ENCODE peak calls at places on chromosomes 16 and 17, in seven cellular contexts. D is mammary epithelial cell, Y is lower lobe of right lung, N is cardiac muscle cell, T is lung, X is ascending aorta, C is AG04450. U is an unnamed sample.

GRCh38 chr16:49858200-49859129 is 2.6 kb upstream of the ZNF423 start:
- DNase-seq in D (peak; percentile 12), X (peak; percentile 87), C (no peak), N (peak; percentile 70), T (peak; percentile 37), Y (no peak), U (no peak)

GRCh38 chr17:50361561-50362480 is 11.2 kb downstream of the MRPL27 start:
- DNase-seq in X (no peak), D (peak; percentile 46), T (peak; percentile 52), Y (peak; percentile 61), N (peak; percentile 84), C (peak; percentile 49), U (no peak)

GRCh38 chr16:4675864-4676786 is 17.2 kb upstream of the NUDT16L1 start:
- DNase-seq in T (no peak), N (no peak), Y (no peak), C (no peak), X (no peak), D (no peak), U (no peak)

GRCh38 chr16:83802135-83802534 is 5.6 kb upstream of the HSBP1 start:
- DNase-seq in Y (no peak), T (no peak), D (peak; percentile 78), N (peak; percentile 75), X (no peak), C (peak; percentile 33), U (peak; percentile 80)

GRCh38 chr17:64148699-64149098 is 18.8 kb upstream of the ERN1 start:
- DNase-seq in D (peak; percentile 11), X (no peak), N (no peak), C (no peak), Y (no peak), T (no peak), U (no peak)

GRCh38 chr17:4711671-4712111 is 1.3 kb downstream of the ARRB2 start:
- DNase-seq in X (peak; percentile 76), T (peak; percentile 53), C (no peak), Y (peak; percentile 68), D (no peak), N (no peak), U (no peak)

GRCh38 chr17:32266389-32267269 is 997 bp downstream of the RHBDL3 start:
- DNase-seq in T (no peak), C (no peak), Y (peak; percentile 46), X (no peak), N (no peak), D (no peak), U (no peak)

GRCh38 chr17:55089955-55090573 is 121.5 kb downstream of the STXBP4 start:
- DNase-seq in C (no peak), N (peak; percentile 26), Y (no peak), X (no peak), D (no peak), T (no peak), U (no peak)

GRCh38 chr17:64357191-64357981 is 33.3 kb downstream of the PECAM1 start:
- DNase-seq in T (no peak), N (peak; percentile 99), X (no peak), Y (no peak), C (peak; percentile 93), D (peak; percentile 74), U (no peak)

GRCh38 chr16:86794216-86794864 is 216.0 kb downstream of the FOXL1 start:
- DNase-seq in C (no peak), N (no peak), T (no peak), D (no peak), X (no peak), Y (no peak), U (no peak)

GRCh38 chr17:77038860-77039555 is 101.8 kb upstream of the SEC14L1 start:
- DNase-seq in Y (no peak), T (no peak), X (no peak), D (no peak), C (no peak), N (no peak), U (no peak)

GRCh38 chr16:84511180-84511800 is 6.8 kb upstream of the MEAK7 start:
- DNase-seq in X (peak; percentile 93), Y (peak; percentile 87), T (peak; percentile 85), D (peak; percentile 72), C (peak; percentile 77), N (peak; percentile 93), U (peak; percentile 59)

GRCh38 chr16:79845734-79846135 is 245.2 kb upstream of the MAF start:
- DNase-seq in N (no peak), T (no peak), C (no peak), X (no peak), D (no peak), Y (no peak), U (no peak)

GRCh38 chr16:30183961-30184429 is 593 bp downstream of the CORO1A start:
- DNase-seq in D (no peak), Y (peak; percentile 63), T (peak; percentile 57), N (no peak), X (peak; percentile 69), C (no peak), U (no peak)
- H3K27ac ChIP-seq in D (no peak overlapping the region), Y (peak overlapping the region; percentile 78), T (no peak overlapping the region), N (no peak overlapping the region), X (no peak overlapping the region), C (no peak overlapping the region), U (no peak overlapping the region)

GRCh38 chr16:80903616-80904015 is 99.2 kb upstream of the CDYL2 start:
- DNase-seq in C (no peak), Y (no peak), X (no peak), N (no peak), T (no peak), D (no peak), U (no peak)

GRCh38 chr16:80900593-80900954 is 96.2 kb upstream of the CDYL2 start:
- DNase-seq in N (no peak), D (no peak), Y (no peak), C (no peak), X (no peak), T (no peak), U (no peak)

GRCh38 chr16:80899804-80900592 is 95.6 kb upstream of the CDYL2 start:
- DNase-seq in C (peak; percentile 71), T (peak; percentile 66), N (peak; percentile 99), X (peak; percentile 96), D (peak; percentile 33), Y (peak; percentile 68), U (no peak)

GRCh38 chr16:80896778-80897177 is 92.4 kb upstream of the CDYL2 start:
- DNase-seq in T (no peak), D (no peak), N (no peak), Y (no peak), X (no peak), C (no peak), U (peak; percentile 47)

DNA sequence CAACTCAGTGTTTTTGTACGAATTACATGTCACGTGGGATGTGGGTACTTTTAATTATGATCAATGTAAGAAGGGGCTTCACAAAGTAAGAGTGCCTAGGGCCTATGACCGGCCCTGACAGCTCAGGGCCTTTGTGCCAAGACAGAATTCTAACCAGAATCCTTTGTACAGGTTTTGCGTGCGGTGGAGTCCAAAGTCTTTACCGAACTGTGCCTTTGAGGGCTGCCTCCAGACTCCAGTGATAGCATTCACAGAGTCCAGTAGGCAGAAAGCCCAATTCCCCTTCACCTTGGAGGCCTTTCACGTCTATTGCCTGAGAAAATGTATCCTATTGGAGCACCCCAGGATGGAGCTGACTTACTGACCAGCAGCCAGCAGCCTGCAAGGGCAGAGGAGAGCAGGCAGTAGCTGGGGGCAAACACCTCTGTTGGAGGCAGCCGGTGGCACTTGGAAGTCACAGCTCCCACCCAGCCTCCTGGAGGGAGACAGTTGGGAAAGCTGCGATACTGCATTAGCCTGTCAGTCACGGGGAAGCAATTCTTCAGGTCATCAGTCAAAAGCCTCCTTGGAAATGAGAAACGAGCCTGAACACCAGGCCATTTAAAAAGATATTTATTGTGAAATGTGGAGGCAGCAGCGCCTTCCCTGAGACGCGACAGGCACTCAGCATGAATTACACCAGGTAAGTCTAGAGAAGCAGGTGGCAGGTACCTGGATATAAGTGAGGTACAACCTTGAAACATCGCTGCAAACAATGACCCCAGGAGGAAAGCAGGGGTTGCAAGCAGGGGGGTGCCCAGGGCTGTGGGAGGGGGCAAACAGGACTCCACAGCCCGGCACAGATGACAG is 98.1 kb upstream of the CDYL2 start:
- DNase-seq in T (no peak), N (no peak), C (no peak), D (no peak), X (no peak), Y (no peak), U (no peak)
- TF ChIP-seq CTCF in T (no peak), N (no peak), C (no peak), D (no peak), X (no peak), Y (no peak), U (no peak)

GRCh38 chr17:68289936-68290267 is 1.0 kb downstream of the SLC16A6 start:
- DNase-seq in T (no peak), D (no peak), X (peak; percentile 46), Y (no peak), C (no peak), N (no peak), U (peak; percentile 3)

GRCh38 chr17:68288804-68289203 is 2.1 kb downstream of the SLC16A6 start:
- DNase-seq in Y (no peak), D (no peak), N (no peak), T (no peak), C (no peak), X (peak; percentile 63), U (no peak)

GRCh38 chr17:68289473-68289872 is 1.5 kb downstream of the SLC16A6 start:
- DNase-seq in C (no peak), T (no peak), N (no peak), Y (no peak), X (peak; percentile 18), D (no peak), U (peak; percentile 12)

GRCh38 chr17:68290955-68291835 is at the start of the genes ARSG and SLC16A6:
- DNase-seq in T (peak; percentile 57), D (no peak), C (no peak), Y (peak; percentile 88), X (peak; percentile 70), N (peak; percentile 58), U (no peak)

DNA sequence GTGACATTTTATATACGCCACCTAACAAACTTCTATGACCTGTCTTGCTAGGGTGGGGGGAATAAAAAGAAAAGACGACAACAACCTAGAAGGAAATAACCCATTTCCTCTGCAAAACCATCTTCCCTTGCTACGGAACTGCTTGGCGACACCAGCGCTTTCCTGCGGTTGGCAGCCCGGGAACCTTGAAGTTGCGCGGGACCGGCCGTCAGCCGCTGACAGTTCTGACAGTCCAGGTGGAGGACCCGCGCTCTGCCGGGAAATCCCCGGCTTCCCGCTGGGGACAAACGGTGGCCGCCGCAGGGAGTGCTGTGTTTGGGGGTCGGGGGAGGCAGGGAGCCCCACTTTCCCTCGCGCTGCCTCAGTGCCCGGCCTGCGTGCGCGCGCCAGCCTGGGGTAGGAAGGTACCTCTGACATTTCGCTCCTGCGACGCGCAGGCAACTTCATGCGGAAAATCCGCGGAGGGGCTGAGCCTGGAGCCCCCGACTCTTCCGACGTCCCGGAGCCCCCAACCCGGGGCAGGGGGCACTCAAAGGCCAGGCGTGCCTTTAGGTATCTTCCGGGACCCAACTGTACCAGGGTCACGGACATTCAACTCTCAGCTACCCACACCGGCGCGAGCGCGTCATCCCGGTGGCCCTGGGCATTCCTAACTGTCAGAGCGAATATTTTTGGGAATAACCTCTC is 516 bp downstream of the SLC16A6 start:
- DNase-seq in N (no peak), Y (peak; percentile 71), X (peak; percentile 59), C (no peak), T (peak; percentile 39), D (no peak), U (peak; percentile 6)
- H3K27ac ChIP-seq in N (no peak overlapping the region), Y (peak overlapping the region; percentile 92), X (no peak overlapping the region), C (no peak overlapping the region), T (no peak overlapping the region), D (no peak overlapping the region), U (no peak overlapping the region)

DNA sequence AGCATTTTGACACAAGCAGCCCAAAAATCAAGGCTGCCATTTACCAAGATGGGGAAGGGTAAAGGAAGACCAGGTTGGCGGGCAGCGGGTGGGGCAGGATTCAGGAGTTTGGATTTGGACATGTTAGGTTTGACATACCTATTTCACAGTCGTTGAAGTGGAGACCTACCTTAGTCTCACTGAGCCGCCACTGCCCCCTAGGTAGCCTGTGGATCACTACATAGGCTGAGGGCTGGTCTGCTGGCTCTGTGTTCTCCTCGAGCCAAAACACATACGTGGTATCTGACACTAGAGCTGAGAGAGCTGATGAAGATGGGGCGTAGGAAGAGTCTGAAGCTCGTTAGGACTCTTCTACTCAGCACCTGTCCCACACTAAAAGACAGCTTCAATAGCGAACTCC is 115.1 kb downstream of the HIC1 start:
- DNase-seq in T (no peak), C (no peak), X (no peak), Y (no peak), N (no peak), D (no peak), U (no peak)
- TF ChIP-seq CTCF in T (no peak), C (peak; percentile 13), X (no peak), Y (peak; percentile 22), N (peak; percentile 12), D (no peak), U (peak; percentile 51)